ENCODE peak calls at places on chromosomes 11 and 22, in eight cellular contexts. W, C, I, X, Y, S, T and D are unnamed samples.

GRCh38 chr11:12232819-12233601 is 122.6 kb downstream of the MICAL2 start:
- DNase-seq in W (no peak), C (no peak), I (no peak), X (no peak), Y (no peak), S (no peak), T (peak), D (no peak)

GRCh38 chr11:14073821-14074529 is 111.5 kb downstream of the SPON1 start:
- DNase-seq in W (no peak), C (peak), I (no peak), X (no peak), Y (no peak), S (peak), T (no peak), D (peak)

GRCh38 chr22:28909375-28909774 is 26.0 kb downstream of the ZNRF3 start:
- DNase-seq in W (no peak), C (no peak), I (no peak), X (no peak), Y (no peak), S (no peak), T (no peak), D (peak)

GRCh38 chr11:12090761-12091261 is 19.6 kb upstream of the MICAL2 start:
- DNase-seq in W (no peak), C (no peak), I (peak), X (no peak), Y (no peak), S (no peak), T (no peak), D (no peak)

GRCh38 chr22:19018256-19018655 is 82.2 kb upstream of the PRODH start:
- DNase-seq in W (no peak), C (no peak), I (no peak), X (no peak), Y (no peak), S (no peak), T (no peak), D (no peak)

GRCh38 chr11:70551323-70552166 is 153.2 kb downstream of the CTTN start:
- DNase-seq in W (no peak), C (no peak), I (no peak), X (no peak), Y (peak), S (no peak), T (no peak), D (no peak)

GRCh38 chr22:34966980-34967379 is 99.0 kb upstream of the ISX start:
- DNase-seq in W (no peak), C (no peak), I (no peak), X (no peak), Y (no peak), S (no peak), T (peak), D (no peak)

GRCh38 chr11:68328374-68329091 is 16.1 kb downstream of the LRP5 start:
- DNase-seq in W (no peak), C (peak), I (peak), X (no peak), Y (peak), S (no peak), T (no peak), D (no peak)

GRCh38 chr22:23383491-23384450 is 196.3 kb downstream of the IGLL1 start:
- DNase-seq in W (no peak), C (no peak), I (peak), X (no peak), Y (no peak), S (peak), T (no peak), D (no peak)

GRCh38 chr11:114169321-114169749 is 109.8 kb downstream of the ZBTB16 start:
- DNase-seq in W (no peak), C (peak), I (no peak), X (no peak), Y (peak), S (no peak), T (no peak), D (peak)

GRCh38 chr22:41682033-41682807 is 6.4 kb downstream of the SNU13 start:
- DNase-seq in W (peak), C (peak), I (peak), X (peak), Y (peak), S (peak), T (no peak), D (peak)

GRCh38 chr11:104653011-104653806 is 245.1 kb downstream of the CASP12 start:
- DNase-seq in W (no peak), C (no peak), I (no peak), X (no peak), Y (no peak), S (no peak), T (no peak), D (no peak)

GRCh38 chr11:32210601-32211000 is 119.7 kb downstream of the RCN1 start:
- DNase-seq in W (no peak), C (no peak), I (no peak), X (no peak), Y (no peak), S (no peak), T (peak), D (peak)

GRCh38 chr11:10476342-10476741 is 21.3 kb downstream of the AMPD3 start:
- DNase-seq in W (no peak), C (no peak), I (no peak), X (no peak), Y (no peak), S (no peak), T (no peak), D (no peak)

GRCh38 chr11:65442952-65443351 is 20.4 kb downstream of the NEAT1 start:
- DNase-seq in W (peak), C (no peak), I (no peak), X (no peak), Y (no peak), S (no peak), T (no peak), D (no peak)
- TF ChIP-seq POLR2A in W (no peak), C (peak), I (no peak), X (no peak), Y (no peak), S (no peak), T (no peak), D (no peak)

DNA sequence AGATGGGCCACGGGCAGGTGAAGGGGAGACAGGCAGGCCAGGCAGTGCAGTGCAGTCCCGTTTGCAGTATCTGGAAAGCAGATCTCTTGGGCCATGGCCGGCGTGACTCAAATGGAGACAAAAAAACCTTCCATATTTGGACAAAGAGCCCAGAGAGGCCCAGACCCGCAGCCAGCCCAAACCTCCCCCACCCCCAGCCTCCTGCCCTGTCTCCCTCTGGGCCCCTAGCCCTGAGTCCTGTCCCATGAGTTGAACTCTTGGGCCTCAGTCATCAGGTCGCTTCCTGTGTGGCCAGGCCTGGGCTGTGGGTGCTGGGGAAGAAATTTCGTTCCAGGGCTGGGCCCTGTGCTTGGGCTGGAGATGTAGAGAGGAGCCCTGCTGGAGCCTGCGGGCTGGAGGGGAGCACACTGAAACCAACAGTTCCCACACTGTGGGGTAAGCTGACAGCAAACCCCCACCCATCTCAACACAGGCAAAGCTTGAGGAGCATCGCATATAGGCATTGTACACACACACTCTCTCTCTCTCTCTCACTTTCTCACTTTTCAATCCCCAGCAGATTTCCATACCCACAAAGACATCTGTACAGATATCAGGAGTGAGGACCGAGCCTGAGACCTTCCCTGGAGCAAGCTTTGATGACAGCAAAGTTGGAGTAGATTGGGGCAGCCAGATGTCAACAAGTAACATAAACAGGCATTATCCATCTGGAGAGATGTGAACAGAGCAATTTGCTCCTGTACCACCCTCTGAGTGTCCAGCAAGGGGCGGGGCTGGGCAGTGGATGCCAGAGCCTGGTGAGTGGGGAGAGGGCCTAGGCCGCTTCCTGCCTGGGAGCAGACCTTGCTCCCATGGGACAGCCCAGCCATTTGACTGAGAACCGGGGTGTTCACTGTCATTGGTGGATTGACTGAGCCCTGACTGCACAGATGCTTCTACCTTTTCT is 17.2 kb downstream of the ARHGEF17 start:
- DNase-seq in W (no peak), C (peak), I (no peak), X (peak), Y (peak), S (no peak), T (no peak), D (no peak)
- TF ChIP-seq POLR2A in W (no peak), C (no peak), I (no peak), X (peak), Y (no peak), S (no peak), T (no peak), D (no peak)

GRCh38 chr11:61349189-61349751 is 12.4 kb downstream of the CYB561A3 start:
- DNase-seq in W (no peak), C (no peak), I (no peak), X (no peak), Y (no peak), S (no peak), T (no peak), D (no peak)
- TF ChIP-seq POLR2A in W (no peak), C (no peak), I (no peak), X (no peak), Y (no peak), S (no peak), T (no peak), D (no peak)

DNA sequence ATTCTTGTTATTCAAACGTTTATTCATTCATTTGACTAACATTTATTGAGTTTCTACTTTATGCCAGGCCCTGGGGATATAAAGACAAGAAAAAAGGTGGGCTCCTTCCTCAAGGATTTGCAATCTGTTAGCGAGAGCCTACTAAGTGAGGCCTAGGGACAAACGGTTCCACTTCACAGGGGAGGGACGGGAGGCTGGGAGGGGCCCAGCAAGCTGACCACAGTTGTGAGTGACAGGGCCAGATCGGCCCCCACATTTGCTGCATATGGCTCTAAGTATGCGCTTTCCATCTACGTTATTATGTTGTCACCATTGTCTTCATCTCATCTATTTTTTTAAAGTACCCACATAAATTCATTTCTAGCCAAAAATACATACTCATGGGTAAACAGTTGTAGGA is 271.1 kb downstream of the BUD13 start:
- DNase-seq in W (no peak), C (no peak), I (no peak), X (no peak), Y (no peak), S (no peak), T (no peak), D (no peak)
- TF ChIP-seq POLR2A in W (no peak), C (no peak), I (no peak), X (no peak), Y (no peak), S (no peak), T (no peak), D (no peak)

GRCh38 chr11:72782081-72782920 is 11.5 kb downstream of the STARD10 start:
- DNase-seq in W (no peak), C (no peak), I (peak), X (no peak), Y (no peak), S (no peak), T (no peak), D (no peak)

GRCh38 chr11:72781313-72782080 is 12.3 kb downstream of the STARD10 start:
- DNase-seq in W (no peak), C (no peak), I (peak), X (peak), Y (no peak), S (no peak), T (peak), D (no peak)

GRCh38 chr11:72779495-72780128 is 14.2 kb downstream of the STARD10 start:
- DNase-seq in W (no peak), C (no peak), I (no peak), X (no peak), Y (peak), S (no peak), T (no peak), D (no peak)

GRCh38 chr11:72780291-72781062 is 13.4 kb downstream of the STARD10 start:
- DNase-seq in W (no peak), C (no peak), I (no peak), X (no peak), Y (peak), S (no peak), T (no peak), D (no peak)

DNA sequence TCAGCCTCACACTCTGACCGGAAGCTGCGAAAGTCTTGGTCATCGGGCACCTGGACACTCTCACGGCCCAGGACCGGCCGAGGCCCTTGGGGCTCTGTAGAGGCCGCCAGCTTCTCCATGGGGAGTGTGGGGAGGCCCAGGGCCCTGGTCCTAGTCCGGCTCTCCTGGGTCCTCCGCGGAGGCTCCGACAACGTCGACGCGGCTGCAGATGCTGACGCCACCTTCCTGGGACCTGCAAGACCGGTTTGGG is 12.9 kb downstream of the STARD10 start:
- DNase-seq in W (no peak), C (no peak), I (peak), X (no peak), Y (no peak), S (no peak), T (no peak), D (no peak)
- TF ChIP-seq POLR2A in W (no peak), C (no peak), I (peak), X (no peak), Y (no peak), S (no peak), T (no peak), D (no peak)

DNA sequence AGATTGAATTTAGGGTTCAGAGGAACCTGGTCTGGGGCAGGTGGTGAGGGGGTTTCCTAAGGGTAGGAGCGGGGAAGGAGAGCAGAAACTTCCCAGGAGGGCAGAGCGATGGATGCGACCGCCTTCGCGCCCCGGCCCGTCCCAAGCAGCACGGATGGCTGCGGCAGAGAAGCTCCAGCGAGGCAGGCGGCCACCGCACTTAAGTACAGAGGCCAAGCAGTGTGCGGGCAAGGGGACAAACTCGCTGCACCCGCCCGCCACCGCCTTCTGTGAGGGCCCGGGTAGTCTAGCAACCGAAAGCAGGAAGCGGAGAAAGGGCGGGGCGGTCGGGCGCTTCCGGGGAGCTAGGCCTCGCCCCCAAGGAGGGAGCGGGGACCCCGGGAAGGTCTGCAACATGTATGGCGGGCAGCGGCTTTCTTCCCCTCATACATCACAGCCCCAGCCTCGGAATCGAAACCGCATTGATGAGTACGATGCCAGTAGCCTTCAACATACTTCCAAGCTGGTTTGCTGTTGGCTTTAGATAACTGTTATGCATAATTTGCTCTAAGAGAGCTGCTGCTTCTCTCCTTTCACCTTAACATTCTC is at the start of gene AGBL2:
- DNase-seq in W (peak), C (peak), I (peak), X (peak), Y (peak), S (peak), T (peak), D (peak)
- TF ChIP-seq POLR2A in W (no peak), C (peak), I (peak), X (peak), Y (peak), S (peak), T (peak), D (no peak)